ENCODE peak calls at places on chromosomes 13 and 19, in four cellular contexts. S, G, L and X are unnamed samples.

GRCh38 chr13:21541271-21541670 is 62.7 kb downstream of the MICU2 start:
- DNase-seq in S (no peak), G (no peak), L (no peak), X (no peak)

GRCh38 chr19:4575267-4575793 is 15.8 kb upstream of the SEMA6B start:
- DNase-seq in L (no peak), G (no peak), S (peak), X (no peak)

GRCh38 chr13:30256713-30257432 is 50.5 kb downstream of the KATNAL1 start:
- DNase-seq in S (peak), L (no peak), G (no peak), X (no peak)

GRCh38 chr19:19074172-19074905 is 10.5 kb downstream of the SLC25A42 start:
- DNase-seq in S (no peak), G (peak), L (no peak), X (no peak)

GRCh38 chr19:16319466-16319865 is 5.2 kb upstream of the KLF2 start:
- DNase-seq in G (no peak), S (no peak), L (no peak), X (no peak)

GRCh38 chr19:4518345-4519171 is at the start of gene PLIN4:
- DNase-seq in G (no peak), L (no peak), S (no peak), X (no peak)

GRCh38 chr13:111363591-111363990 is 43.1 kb downstream of the TEX29 start:
- DNase-seq in L (no peak), S (no peak), G (no peak), X (no peak)

GRCh38 chr19:51027126-51027806 is 850 bp upstream of the KLK11 start:
- DNase-seq in L (no peak), G (no peak), S (no peak), X (no peak)

GRCh38 chr19:38658462-38659306 is 11.2 kb downstream of the ACTN4 start:
- DNase-seq in S (peak), L (no peak), G (no peak), X (peak)

GRCh38 chr19:57348136-57348535 is 2.9 kb upstream of the ZNF304 start:
- DNase-seq in G (no peak), L (no peak), S (no peak), X (no peak)

GRCh38 chr13:102779426-102780159 is 6.0 kb upstream of the TEX30 start:
- DNase-seq in L (no peak), S (no peak), G (no peak), X (no peak)

GRCh38 chr13:21694831-21695230 is 24.0 kb downstream of the FGF9 start:
- DNase-seq in G (no peak), L (no peak), S (no peak), X (peak)